ENCODE peak calls at places on chromosome 4, in seven cellular contexts. X is amniotic stem cell; Q is AG10803; V is Caki2; F is NCI-H1092; R is stimulated activated CD4-positive, alpha-beta T cell treated with anti-CD3 and anti-CD28 coated beads, Interleukin-1b, Interleukin-23, amount 100 ng/mL, for 4 hours; P is BJ. J is an unnamed sample.

GRCh38 chr4:48649505-48649904 is 130.6 kb downstream of the FRYL start:
- DNase-seq in F (no peak), R (no peak), Q (no peak), P (no peak), V (no peak), X (no peak), J (peak; percentile 43)

GRCh38 chr4:41785665-41786064 is 37.1 kb upstream of the PHOX2B start:
- DNase-seq in F (no peak), R (no peak), P (no peak), Q (no peak), V (no peak), X (no peak), J (no peak)

GRCh38 chr4:184657144-184657543 is 7.6 kb downstream of the PRIMPOL start:
- DNase-seq in R (no peak), Q (no peak), V (no peak), X (no peak), P (no peak), F (no peak), J (no peak)

GRCh38 chr4:2646386-2647149 is 109.6 kb downstream of the TNIP2 start:
- DNase-seq in Q (no peak), X (no peak), R (no peak), P (no peak), F (no peak), V (no peak), J (no peak)

GRCh38 chr4:22457348-22457747 is 58.5 kb downstream of the ADGRA3 start:
- DNase-seq in V (no peak), X (no peak), F (no peak), Q (no peak), P (no peak), R (no peak), J (no peak)

GRCh38 chr4:122542411-122543236 is 78.2 kb downstream of the IL21 start:
- DNase-seq in F (no peak), V (no peak), Q (peak; percentile 21), R (no peak), P (peak; percentile 19), X (no peak), J (peak; percentile 72)

GRCh38 chr4:5992171-5993062 is 25.8 kb downstream of the C4orf50 start:
- DNase-seq in Q (no peak), P (no peak), F (peak; percentile 79), R (no peak), X (no peak), V (no peak), J (no peak)

GRCh38 chr4:98510757-98511517 is 147.5 kb downstream of the TSPAN5 start:
- DNase-seq in P (peak; percentile 98), F (no peak), R (no peak), V (no peak), Q (peak; percentile 98), X (peak; percentile 65), J (peak; percentile 92)

GRCh38 chr4:69321153-69321729 is 41.0 kb downstream of the UGT2B28 start:
- DNase-seq in P (no peak), Q (no peak), X (no peak), R (no peak), F (no peak), V (no peak), J (no peak)

J was measured in fibroblast of the aortic adventitia.